ENCODE peak calls at places on chromosome 21, in seven cellular contexts. F, H, D, Y, I, L and P are unnamed samples.
A peak's percentile ranks its signal among the peaks of the same experiment; 100 is the strongest.

GRCh38 chr21:45513003-45513706 is 29.1 kb downstream of the SLC19A1 start:
- DNase-seq in H (peak; percentile 38), I (no peak), Y (no peak), F (no peak), L (no peak), D (no peak), P (no peak)

GRCh38 chr21:36097427-36098230 is 27.8 kb downstream of the CBR1 start:
- DNase-seq in F (no peak), H (no peak), D (no peak), L (no peak), Y (no peak), I (no peak), P (no peak)

GRCh38 chr21:27346041-27346448 is 379.2 kb upstream of the ADAMTS5 start:
- DNase-seq in I (no peak), D (no peak), Y (no peak), H (no peak), L (no peak), F (peak; percentile 68), P (no peak)

GRCh38 chr21:42156690-42157605 is 62.0 kb upstream of the ABCG1 start:
- DNase-seq in H (no peak), I (no peak), F (no peak), Y (no peak), L (peak; percentile 27), D (no peak), P (no peak)

GRCh38 chr21:17512245-17513213 is at the start of gene CXADR:
- DNase-seq in I (peak; percentile 57), L (peak; percentile 98), F (no peak), D (peak; percentile 87), Y (peak; percentile 58), H (no peak), P (peak; percentile 51)

GRCh38 chr21:33383056-33383888 is 19.9 kb upstream of the IFNGR2 start:
- DNase-seq in D (no peak), I (peak; percentile 53), H (peak; percentile 65), F (peak; percentile 94), L (peak; percentile 10), Y (peak; percentile 45), P (peak; percentile 55)

GRCh38 chr21:27132270-27132669 is 165.4 kb upstream of the ADAMTS5 start:
- DNase-seq in F (peak; percentile 67), L (peak; percentile 2), H (no peak), D (no peak), I (no peak), Y (no peak), P (no peak)

GRCh38 chr21:29405503-29406122 is 106.9 kb downstream of the BACH1 start:
- DNase-seq in F (no peak), H (no peak), I (no peak), D (no peak), L (no peak), Y (no peak), P (no peak)

GRCh38 chr21:37292946-37293345 is 25.8 kb upstream of the VPS26C start:
- DNase-seq in Y (no peak), H (no peak), L (no peak), I (no peak), F (peak; percentile 22), D (no peak), P (no peak)

GRCh38 chr21:45876381-45877159 is 105.0 kb upstream of the COL6A1 start:
- DNase-seq in D (no peak), L (peak; percentile 41), H (peak; percentile 43), Y (no peak), I (no peak), F (no peak), P (no peak)

GRCh38 chr21:44914176-44914874 is 6.4 kb downstream of the ITGB2 start:
- DNase-seq in D (no peak), L (no peak), F (no peak), Y (peak; percentile 42), I (no peak), H (no peak), P (peak; percentile 50)

GRCh38 chr21:35138665-35139381 is 89.7 kb upstream of the RUNX1 start:
- DNase-seq in Y (peak; percentile 12), D (no peak), H (no peak), I (peak; percentile 27), L (no peak), F (peak; percentile 95), P (peak; percentile 14)

GRCh38 chr21:37358392-37358791 is 8.2 kb upstream of the DYRK1A start:
- DNase-seq in D (no peak), F (no peak), Y (no peak), H (no peak), I (no peak), L (no peak), P (no peak)

GRCh38 chr21:31594279-31594678 is 65.2 kb upstream of the SOD1 start:
- DNase-seq in L (no peak), Y (no peak), I (no peak), F (no peak), D (no peak), H (no peak), P (no peak)

GRCh38 chr21:26565105-26565504 is 8.0 kb downstream of the CYYR1 start:
- DNase-seq in I (no peak), H (no peak), L (no peak), Y (no peak), D (no peak), F (no peak), P (no peak)

GRCh38 chr21:45891388-45892155 is 90.0 kb upstream of the COL6A1 start:
- DNase-seq in D (no peak), L (no peak), F (peak; percentile 11), I (no peak), Y (no peak), H (peak; percentile 23), P (no peak)

GRCh38 chr21:46126321-46127238 is 28.7 kb downstream of the COL6A2 start:
- DNase-seq in D (no peak), I (no peak), F (no peak), L (no peak), H (peak; percentile 42), Y (no peak), P (no peak)

GRCh38 chr21:42056996-42057689 is 14.0 kb upstream of the UMODL1 start:
- DNase-seq in D (no peak), Y (no peak), L (no peak), F (peak; percentile 93), H (no peak), I (no peak), P (no peak)

GRCh38 chr21:43703068-43703880 is 15.7 kb upstream of the PDXK start:
- DNase-seq in Y (no peak), F (peak; percentile 68), H (peak; percentile 64), I (no peak), L (peak; percentile 59), D (peak; percentile 15), P (no peak)

GRCh38 chr21:33015091-33015490 is 10.6 kb upstream of the OLIG2 start:
- DNase-seq in L (no peak), D (no peak), H (no peak), F (no peak), I (no peak), Y (no peak), P (no peak)

GRCh38 chr21:45533731-45534571 is 8.3 kb downstream of the SLC19A1 start:
- DNase-seq in F (no peak), I (no peak), Y (no peak), H (peak; percentile 45), L (no peak), D (no peak), P (no peak)

GRCh38 chr21:37915516-37915915 is 741 bp downstream of the KCNJ6 start:
- DNase-seq in H (no peak), D (no peak), Y (no peak), F (no peak), I (no peak), L (peak; percentile 36), P (no peak)

GRCh38 chr21:45555251-45555556 is 13.0 kb upstream of the SLC19A1 start:
- DNase-seq in I (no peak), D (peak; percentile 44), Y (no peak), F (peak; percentile 30), L (no peak), H (no peak), P (no peak)

GRCh38 chr21:31282095-31282709 is 61.9 kb downstream of the TIAM1 start:
- DNase-seq in L (no peak), I (no peak), Y (no peak), H (no peak), D (no peak), F (peak; percentile 96), P (no peak)

GRCh38 chr21:44702111-44702972 is 5.4 kb downstream of the KRTAP10-12 start:
- DNase-seq in D (no peak), F (no peak), Y (no peak), I (no peak), H (peak; percentile 35), L (no peak), P (peak; percentile 13)

GRCh38 chr21:45405819-45406762 is 1.1 kb downstream of the COL18A1 start:
- DNase-seq in L (peak; percentile 95), H (peak; percentile 56), Y (no peak), F (peak; percentile 44), I (no peak), D (peak; percentile 22), P (no peak)

GRCh38 chr21:45004059-45004422 is 64.2 kb downstream of the SLX9 start:
- DNase-seq in H (peak; percentile 50), D (no peak), F (no peak), Y (no peak), I (no peak), L (no peak), P (no peak)

GRCh38 chr21:45076245-45076661 is 1.9 kb downstream of the ADARB1 start:
- DNase-seq in D (no peak), Y (no peak), F (peak; percentile 68), H (no peak), L (peak; percentile 30), I (no peak), P (no peak)

GRCh38 chr21:33029512-33029921 is 3.8 kb downstream of the OLIG2 start:
- DNase-seq in L (peak; percentile 44), H (no peak), D (no peak), Y (no peak), I (no peak), F (no peak), P (no peak)

GRCh38 chr21:42081138-42081537 is 10.0 kb downstream of the UMODL1 start:
- DNase-seq in I (no peak), D (no peak), L (peak; percentile 46), F (no peak), Y (no peak), H (no peak), P (no peak)

GRCh38 chr21:43865471-43866181 is 603 bp downstream of the AGPAT3 start:
- DNase-seq in Y (peak; percentile 38), I (peak; percentile 35), L (peak; percentile 50), H (peak; percentile 77), D (no peak), F (peak; percentile 15), P (peak; percentile 36)

GRCh38 chr21:27061783-27062182 is 94.9 kb upstream of the ADAMTS5 start:
- DNase-seq in I (no peak), Y (no peak), F (no peak), D (no peak), L (no peak), H (no peak), P (no peak)

GRCh38 chr21:35861656-35862055 is 198.7 kb downstream of the SETD4 start:
- DNase-seq in L (no peak), Y (no peak), H (no peak), D (no peak), F (peak; percentile 13), I (no peak), P (no peak)

GRCh38 chr21:46621457-46622182 is 13.9 kb upstream of the PRMT2 start:
- DNase-seq in H (no peak), F (no peak), D (no peak), L (peak; percentile 18), Y (no peak), I (no peak), P (no peak)

GRCh38 chr21:21159253-21159899 is 161.2 kb downstream of the NCAM2 start:
- DNase-seq in Y (no peak), L (no peak), H (no peak), I (no peak), D (no peak), F (peak; percentile 64), P (no peak)

GRCh38 chr21:38858429-38859205 is 52.9 kb downstream of the ETS2 start:
- DNase-seq in D (no peak), I (no peak), Y (no peak), L (no peak), H (no peak), F (peak; percentile 25), P (no peak)